ENCODE peak calls at places on chromosomes 4 and X, in four cellular contexts. J is HepG2, T is K562, Y is SK-N-SH. D is an unnamed sample.

GRCh38 chr4:55117511-55117910 is 7.9 kb downstream of the KDR start:
- DNase-seq in Y (no peak), T (no peak), J (no peak), D (no peak)

GRCh38 chr4:182307746-182308145 is 64.5 kb downstream of the TENM3 start:
- DNase-seq in T (no peak), J (no peak), Y (no peak), D (no peak)

GRCh38 chrX:129998006-129998405 is 15.6 kb downstream of the BCORL1 start:
- DNase-seq in J (no peak), Y (no peak), T (no peak), D (no peak)

GRCh38 chrX:47960400-47960799 is 43.4 kb downstream of the ZNF182 start:
- DNase-seq in T (no peak), J (no peak), Y (no peak), D (no peak)

GRCh38 chr4:52917836-52918235 is 55.7 kb downstream of the RASL11B start:
- DNase-seq in Y (no peak), J (no peak), T (no peak), D (no peak)

GRCh38 chr4:118396881-118397666 is 44.3 kb upstream of the PRSS12 start:
- DNase-seq in T (no peak), Y (no peak), J (no peak), D (no peak)

GRCh38 chr4:128917781-128918180 is 108.3 kb downstream of the JADE1 start:
- DNase-seq in T (no peak), Y (no peak), J (no peak), D (peak)

GRCh38 chr4:124445071-124445470 is 267.5 kb downstream of the ANKRD50 start:
- DNase-seq in J (no peak), T (no peak), Y (no peak), D (no peak)

GRCh38 chrX:2829066-2829430 is 318 bp downstream of the GYG2 start:
- DNase-seq in J (no peak), Y (peak), T (no peak), D (no peak)

DNA sequence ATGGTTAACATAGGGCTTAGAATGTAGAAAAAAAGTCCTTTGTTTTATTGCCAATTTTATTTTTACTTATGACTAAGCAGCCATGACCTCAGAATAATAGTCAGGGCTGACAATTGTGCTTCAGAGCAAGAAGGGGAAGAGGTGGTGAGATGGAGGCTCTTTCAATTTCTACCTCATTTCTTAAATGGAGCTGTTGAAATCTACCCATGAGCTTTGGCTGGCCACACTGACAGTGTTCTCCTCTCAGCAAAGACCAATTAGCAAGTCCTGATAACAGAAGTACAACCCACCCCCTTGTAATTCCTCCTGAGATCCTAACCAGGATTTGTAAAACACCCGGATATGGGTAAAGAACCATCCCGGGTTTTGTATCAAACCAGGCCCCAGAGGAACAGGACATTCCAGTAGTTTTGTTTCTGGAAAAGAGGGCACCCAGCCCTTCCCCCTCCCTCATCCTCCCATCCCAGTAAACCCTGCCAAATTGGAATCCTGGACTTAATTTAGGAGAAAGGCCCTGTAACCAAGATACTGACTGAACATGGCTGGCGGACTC is at the start of gene HEPH:
- DNase-seq in T (peak), J (no peak), Y (no peak), D (peak)
- TF ChIP-seq NFIC in T (no peak), J (no peak), Y (no peak), D (no peak)

DNA sequence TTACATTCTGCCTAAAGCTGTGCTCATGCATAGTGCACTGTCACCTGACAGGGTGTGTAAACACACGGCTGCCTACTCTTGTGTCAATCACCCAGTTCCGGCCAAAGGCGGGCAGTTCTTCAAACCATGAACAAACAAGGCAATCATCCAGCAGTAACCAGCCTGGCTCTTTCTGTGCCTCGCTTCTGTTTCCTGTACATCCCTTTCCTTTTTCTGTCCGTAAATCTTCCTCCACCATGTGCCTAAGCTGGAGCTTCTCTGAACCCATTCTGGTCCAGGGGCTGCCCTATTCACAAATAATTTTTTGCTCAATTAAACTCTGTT is 60.8 kb upstream of the CBR4 start:
- DNase-seq in Y (no peak), J (peak), T (peak), D (no peak)
- TF ChIP-seq NFIC in Y (no peak), J (peak), T (no peak), D (no peak)

DNA sequence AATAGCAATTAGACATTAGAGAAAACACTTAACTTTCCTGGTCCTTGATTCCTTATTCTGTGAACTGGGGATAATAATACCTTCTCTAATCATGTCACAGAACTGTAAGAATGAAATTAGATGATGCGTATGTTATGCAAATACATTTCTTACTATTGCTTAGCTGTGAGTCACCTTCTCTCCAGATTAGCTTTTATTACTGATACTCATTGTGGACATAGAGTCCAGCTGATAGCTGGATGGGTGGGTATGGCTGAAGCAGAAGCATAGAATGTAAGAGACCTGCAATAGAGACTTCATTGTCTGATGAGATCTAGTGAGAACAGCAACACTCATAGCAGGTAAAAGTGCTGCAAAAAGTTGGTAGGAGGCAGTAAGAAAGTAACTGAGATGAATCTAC is 437.2 kb upstream of the ZFP42 start:
- DNase-seq in Y (no peak), T (no peak), J (no peak), D (no peak)
- TF ChIP-seq NFIC in Y (no peak), T (no peak), J (no peak), D (no peak)

GRCh38 chrX:72408885-72409284 is 103.2 kb upstream of the CITED1 start:
- DNase-seq in T (no peak), Y (no peak), J (no peak), D (peak)
- TF ChIP-seq NFIC in T (no peak), Y (no peak), J (no peak), D (no peak)

GRCh38 chrX:22424141-22424915 is 151.6 kb downstream of the CBLL2 start:
- DNase-seq in J (no peak), Y (no peak), T (no peak), D (no peak)
- TF ChIP-seq NFIC in J (no peak), Y (no peak), T (no peak), D (no peak)